ENCODE peak calls at places on chromosomes 1 and 21, in six cellular contexts. G, R, T, L, J and D are unnamed samples.

GRCh38 chr1:156262461-156263287 is 14.8 kb upstream of the PAQR6 start:
- DNase-seq in J (no peak), R (peak; percentile 91), T (no peak), G (no peak), L (peak; percentile 92), D (no peak)

GRCh38 chr1:149997585-149998262 is 12.8 kb downstream of the OTUD7B start:
- DNase-seq in J (no peak), L (no peak), T (no peak), R (no peak), G (no peak), D (no peak)

GRCh38 chr1:99748419-99748818 is 18.0 kb downstream of the FRRS1 start:
- DNase-seq in J (no peak), G (peak; percentile 3), R (no peak), T (no peak), L (peak; percentile 18), D (no peak)

GRCh38 chr1:190494451-190494850 is 16.8 kb upstream of the BRINP3 start:
- DNase-seq in T (no peak), L (peak; percentile 25), G (no peak), R (no peak), J (no peak), D (no peak)

GRCh38 chr21:38838598-38839369 is 33.1 kb downstream of the ETS2 start:
- DNase-seq in T (no peak), R (no peak), J (no peak), G (no peak), L (no peak), D (no peak)

GRCh38 chr1:54153548-54154439 is 994 bp upstream of the CDCP2 start:
- DNase-seq in R (peak; percentile 62), L (peak; percentile 85), G (no peak), J (no peak), T (no peak), D (no peak)

GRCh38 chr1:172241540-172241939 is 178.9 kb upstream of the C1orf105 start:
- DNase-seq in G (no peak), R (no peak), T (no peak), L (no peak), J (no peak), D (no peak)

GRCh38 chr1:207221934-207222351 is 99.5 kb upstream of the CD55 start:
- DNase-seq in J (no peak), R (peak; percentile 80), T (no peak), G (no peak), L (no peak), D (no peak)

GRCh38 chr1:202252271-202252670 is 58.7 kb downstream of the LGR6 start:
- DNase-seq in L (no peak), T (no peak), J (peak; percentile 3), R (no peak), G (no peak), D (no peak)

GRCh38 chr1:25848531-25848930 is 10.7 kb downstream of the AUNIP start:
- DNase-seq in L (peak; percentile 33), T (no peak), R (no peak), G (no peak), J (no peak), D (no peak)

GRCh38 chr1:182143825-182144661 is 82.5 kb upstream of the ZNF648 start:
- DNase-seq in G (no peak), T (no peak), R (peak; percentile 85), J (no peak), L (peak; percentile 99), D (no peak)

GRCh38 chr1:11977625-11978024 is 2.6 kb upstream of the MFN2 start:
- DNase-seq in R (no peak), T (no peak), G (no peak), L (peak; percentile 90), J (no peak), D (no peak)

GRCh38 chr1:201693887-201694614 is 134.9 kb upstream of the IPO9 start:
- DNase-seq in J (no peak), T (no peak), R (no peak), L (no peak), G (no peak), D (no peak)

GRCh38 chr1:7671676-7672075 is 99.4 kb upstream of the VAMP3 start:
- DNase-seq in L (no peak), T (no peak), G (no peak), R (no peak), J (no peak), D (no peak)

GRCh38 chr1:170410391-170411146 is 121.4 kb upstream of the GORAB start:
- DNase-seq in L (peak; percentile 83), J (no peak), T (no peak), G (no peak), R (peak; percentile 17), D (no peak)

GRCh38 chr1:41486892-41487728 is 2.6 kb upstream of the EDN2 start:
- DNase-seq in T (no peak), R (no peak), G (no peak), L (no peak), J (no peak), D (no peak)

GRCh38 chr1:214494706-214495105 is 56.7 kb downstream of the PTPN14 start:
- DNase-seq in L (no peak), J (no peak), R (peak; percentile 78), T (no peak), G (peak; percentile 39), D (no peak)

GRCh38 chr1:214824758-214825157 is 221.8 kb downstream of the CENPF start:
- DNase-seq in T (no peak), J (no peak), L (peak; percentile 62), R (no peak), G (no peak), D (no peak)

GRCh38 chr21:45992311-45993209 is 11.0 kb downstream of the COL6A1 start:
- DNase-seq in G (no peak), L (peak; percentile 19), R (no peak), T (no peak), J (peak; percentile 12), D (no peak)

GRCh38 chr1:85629532-85629920 is 49.0 kb downstream of the CCN1 start:
- DNase-seq in G (peak; percentile 91), L (peak; percentile 27), T (no peak), R (no peak), J (no peak), D (no peak)

GRCh38 chr1:87478231-87478630 is 149.6 kb downstream of the LMO4 start:
- DNase-seq in J (no peak), L (no peak), G (peak; percentile 31), T (no peak), R (peak; percentile 8), D (no peak)